ENCODE peak calls at places on chromosomes 2 and 18, in seven cellular contexts. R is IMR-90, A is cardiac muscle cell, B is SJSA1, E is endothelial cell of umbilical vein, T is adrenal gland, O is body of pancreas. H is an unnamed sample.

GRCh38 chr2:195532628-195533271 is 124.3 kb upstream of the SLC39A10 start:
- DNase-seq in T (no peak), E (peak; percentile 2), O (no peak), R (peak; percentile 63), A (peak; percentile 46), B (peak; percentile 45), H (no peak)

GRCh38 chr2:109147405-109147804 is 18.4 kb downstream of the SH3RF3 start:
- DNase-seq in B (no peak), O (no peak), A (no peak), R (no peak), E (no peak), T (no peak), H (no peak)

GRCh38 chr2:20052872-20053281 is 1.4 kb upstream of the LAPTM4A start:
- DNase-seq in E (peak; percentile 80), O (peak; percentile 76), R (peak; percentile 83), T (peak; percentile 78), A (no peak), B (no peak), H (peak; percentile 86)

GRCh38 chr18:43276471-43276870 is 819 bp downstream of the SYT4 start:
- DNase-seq in E (no peak), O (no peak), R (no peak), B (no peak), T (no peak), A (no peak), H (no peak)

GRCh38 chr18:58392336-58393000 is 236.4 kb downstream of the ALPK2 start:
- DNase-seq in R (peak; percentile 49), O (no peak), B (no peak), T (no peak), A (no peak), E (peak; percentile 51), H (no peak)

GRCh38 chr2:102736174-102736606 is 25.6 kb upstream of the TMEM182 start:
- DNase-seq in T (peak; percentile 37), E (no peak), R (peak; percentile 20), B (no peak), O (peak; percentile 56), A (no peak), H (no peak)

GRCh38 chr18:72762505-72763122 is 105.2 kb downstream of the NETO1 start:
- DNase-seq in B (peak; percentile 18), O (peak; percentile 9), R (peak; percentile 69), E (peak; percentile 36), T (no peak), A (peak; percentile 72), H (no peak)

GRCh38 chr2:60629263-60629662 is 75.8 kb upstream of the BCL11A start:
- DNase-seq in T (no peak), R (no peak), B (no peak), A (no peak), E (no peak), O (no peak), H (no peak)

GRCh38 chr18:59707306-59707705 is 10.1 kb upstream of the CCBE1 start:
- DNase-seq in E (no peak), B (no peak), R (no peak), T (no peak), A (peak; percentile 38), O (no peak), H (no peak)

GRCh38 chr2:186503827-186504606 is 18.0 kb downstream of the ZC3H15 start:
- DNase-seq in B (peak; percentile 56), A (peak; percentile 33), R (peak; percentile 37), T (no peak), O (no peak), E (peak; percentile 53), H (no peak)

GRCh38 chr2:43879261-43879660 is 40.5 kb downstream of the ABCG8 start:
- DNase-seq in A (no peak), O (no peak), B (no peak), R (no peak), E (no peak), T (no peak), H (no peak)

GRCh38 chr2:50444286-50444685 is 587.6 kb downstream of the NRXN1 start:
- DNase-seq in R (no peak), T (no peak), A (no peak), O (no peak), B (no peak), E (no peak), H (no peak)

GRCh38 chr2:166610180-166610919 is 116.3 kb upstream of the SCN7A start:
- DNase-seq in B (no peak), O (no peak), R (no peak), A (no peak), E (peak; percentile 14), T (no peak), H (no peak)

GRCh38 chr2:231709636-231709980 is 1.3 kb downstream of the PTMA start:
- DNase-seq in B (no peak), A (peak; percentile 63), R (no peak), O (peak; percentile 73), T (peak; percentile 75), E (peak; percentile 27), H (peak; percentile 80)

GRCh38 chr2:130380096-130380934 is 24.5 kb downstream of the PTPN18 start:
- DNase-seq in T (no peak), E (no peak), A (no peak), B (no peak), R (no peak), O (no peak), H (no peak)

GRCh38 chr2:55357907-55358306 is 61.7 kb downstream of the CCDC88A start:
- DNase-seq in O (no peak), E (no peak), A (no peak), B (no peak), R (peak; percentile 69), T (no peak), H (no peak)

GRCh38 chr18:49846263-49846662 is 32.9 kb upstream of the ACAA2 start:
- DNase-seq in R (peak; percentile 35), A (no peak), O (no peak), E (no peak), T (no peak), B (no peak), H (no peak)

GRCh38 chr2:105690566-105690965 is 54.1 kb upstream of the NCK2 start:
- DNase-seq in B (no peak), R (no peak), A (no peak), E (no peak), O (no peak), T (no peak), H (no peak)

GRCh38 chr2:163687213-163687612 is 48.6 kb downstream of the FIGN start:
- DNase-seq in E (no peak), R (no peak), T (no peak), A (peak; percentile 42), B (no peak), O (no peak), H (no peak)

GRCh38 chr2:28633739-28634138 is 117.9 kb upstream of the PPP1CB start:
- DNase-seq in R (peak; percentile 90), E (no peak), A (no peak), O (no peak), B (peak; percentile 35), T (no peak), H (no peak)
- H3K27ac ChIP-seq in R (no peak overlapping the region), E (no peak overlapping the region), A (no peak overlapping the region), O (no peak overlapping the region), B (no peak overlapping the region), T (no peak overlapping the region), H (no peak overlapping the region)

GRCh38 chr18:25140144-25140961 is 211.6 kb downstream of the ZNF521 start:
- DNase-seq in T (no peak), O (no peak), A (no peak), R (no peak), B (no peak), E (no peak), H (no peak)
- H3K4me1 ChIP-seq in T (peaks cover 36% of the 10 kb centered on the region), O (no peaks in the 10 kb centered on the region), A (peaks cover 27% of the 10 kb centered on the region), R (peaks cover 5% of the 10 kb centered on the region), B (no peaks in the 10 kb centered on the region), E (peaks cover 15% of the 10 kb centered on the region), H (no peaks in the 10 kb centered on the region)

DNA sequence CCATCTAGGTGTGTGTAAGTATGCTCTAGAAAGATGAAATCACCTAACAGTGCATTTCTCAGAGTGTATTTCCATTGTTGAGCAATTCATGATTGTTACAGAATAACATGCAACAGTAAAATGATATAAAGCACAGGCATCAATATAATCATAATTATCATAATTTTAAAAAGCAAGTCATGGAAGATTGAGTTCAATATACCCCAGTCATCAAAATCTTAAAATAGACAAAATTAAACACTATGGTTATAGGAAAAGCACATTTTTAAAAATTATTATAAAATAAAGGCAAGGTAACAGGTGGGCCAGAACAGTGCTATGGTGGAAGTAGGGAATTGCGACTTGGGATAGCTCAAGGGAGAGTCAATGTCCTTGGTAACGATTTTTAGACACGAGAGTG is 555.4 kb upstream of the VRK2 start:
- DNase-seq in E (no peak), A (no peak), T (no peak), B (no peak), O (no peak), R (no peak), H (no peak)
- H3K9me3 ChIP-seq in E (no peaks in the 10 kb centered on the region), A (no peaks in the 10 kb centered on the region), T (no peaks in the 10 kb centered on the region), B (no peaks in the 10 kb centered on the region), O (no peaks in the 10 kb centered on the region), R (no peaks in the 10 kb centered on the region), H (no peaks in the 10 kb centered on the region)

DNA sequence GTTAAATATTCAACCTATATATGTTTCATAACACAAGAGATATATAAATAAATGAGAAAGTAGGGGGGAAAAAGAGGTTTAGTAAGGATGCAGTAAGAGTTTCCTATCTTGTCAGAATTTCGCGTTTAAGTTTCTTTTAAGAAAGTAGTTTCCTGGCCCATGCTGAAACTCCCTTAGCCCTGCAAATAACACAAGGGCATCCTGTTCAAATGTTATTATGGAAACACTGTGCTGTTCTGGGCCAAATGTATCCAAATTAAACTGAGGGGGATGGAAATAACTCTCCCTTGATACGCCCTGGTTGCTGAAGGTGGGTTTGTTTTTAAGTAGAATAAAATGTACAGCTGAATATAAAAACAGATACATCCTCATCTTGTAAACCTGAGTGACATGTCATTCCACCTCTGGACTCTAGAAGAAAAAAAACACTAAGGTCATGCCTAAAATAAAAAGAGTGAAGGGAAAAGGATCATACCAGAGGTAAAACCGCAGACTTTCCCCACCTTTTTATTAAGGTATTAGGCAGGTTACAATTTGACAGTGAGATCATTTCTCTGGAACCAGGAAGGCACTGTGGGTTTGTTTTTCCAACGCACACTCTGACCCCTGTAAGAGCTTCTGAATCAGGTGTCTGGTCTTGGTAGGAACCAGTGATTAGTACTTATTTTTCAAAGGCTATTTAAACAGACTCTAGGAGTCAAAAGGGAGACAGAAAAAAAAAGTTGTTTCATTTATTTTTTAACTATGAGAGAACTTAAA is 16.7 kb downstream of the BCL2 start:
- DNase-seq in O (no peak), R (no peak), E (no peak), B (no peak), A (no peak), T (no peak), H (no peak)
- H3K27ac ChIP-seq in O (no peak overlapping the region), R (no peak overlapping the region), E (no peak overlapping the region), B (no peak overlapping the region), A (no peak overlapping the region), T (no peak overlapping the region), H (no peak overlapping the region)

DNA sequence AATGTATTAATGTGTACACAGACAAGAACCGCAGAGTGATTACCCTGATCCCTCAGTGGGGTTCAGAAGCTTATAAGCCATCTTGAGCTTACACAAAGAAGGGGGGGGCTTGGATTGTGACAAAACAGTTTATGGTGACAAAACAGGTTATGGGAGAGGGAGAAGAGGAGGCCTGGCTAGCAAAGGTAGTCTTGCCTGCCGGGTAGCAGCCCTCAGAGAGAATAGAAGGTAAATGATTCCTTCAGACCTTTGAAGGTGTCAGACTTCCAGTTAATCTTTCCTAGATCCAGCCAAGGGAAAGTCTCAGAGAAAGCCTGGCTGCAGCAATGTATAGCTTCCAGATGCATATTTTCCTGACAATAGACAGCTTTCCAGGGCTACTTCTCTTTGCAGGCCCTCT is 44.6 kb upstream of the RAPH1 start:
- DNase-seq in B (no peak), E (no peak), R (no peak), T (no peak), A (no peak), O (no peak), H (no peak)
- H3K4me1 ChIP-seq in B (peaks cover 37% of the 10 kb centered on the region), E (peaks cover 10% of the 10 kb centered on the region), R (peaks cover 4% of the 10 kb centered on the region), T (no peaks in the 10 kb centered on the region), A (no peaks in the 10 kb centered on the region), O (peaks cover 49% of the 10 kb centered on the region), H (peaks cover 50% of the 10 kb centered on the region)

GRCh38 chr18:35282353-35282752 is 7.7 kb downstream of the ZSCAN30 start:
- DNase-seq in R (peak; percentile 95), T (no peak), A (no peak), O (no peak), E (peak; percentile 84), B (peak; percentile 84), H (no peak)
- H3K9me3 ChIP-seq in R (peaks cover 25% of the 10 kb centered on the region), T (no peaks in the 10 kb centered on the region), A (no peaks in the 10 kb centered on the region), O (no peaks in the 10 kb centered on the region), E (peaks cover 3% of the 10 kb centered on the region), B (peaks cover 7% of the 10 kb centered on the region), H (peaks cover 7% of the 10 kb centered on the region)